ENCODE peak calls at places on chromosome 13, in nine cellular contexts. A is dorsolateral prefrontal cortex, Z is stomach, H is fibroblast of lung, Y is spleen, R is bronchial epithelial cell, N is fibroblast of villous mesenchyme, W is ovary, J is HCT116. I is an unnamed sample.

GRCh38 chr13:94362411-94362909 is 117.0 kb downstream of the DCT start:
- DNase-seq in Z (peak; percentile 48), J (peak; percentile 68), H (peak; percentile 95), N (peak; percentile 91), W (peak; percentile 50), Y (no peak), R (peak; percentile 78), A (no peak), I (peak; percentile 93)

GRCh38 chr13:99320693-99321481 is 13.7 kb upstream of the GPR183 start:
- DNase-seq in Z (no peak), Y (no peak), R (peak; percentile 84), A (no peak), N (peak; percentile 92), J (peak; percentile 68), W (no peak), H (peak; percentile 91), I (peak; percentile 93)

GRCh38 chr13:102913924-102914628 is 68.2 kb downstream of the ERCC5 start:
- DNase-seq in Z (peak; percentile 53), R (peak; percentile 87), N (peak; percentile 18), J (no peak), A (no peak), W (no peak), Y (no peak), H (peak; percentile 61), I (peak; percentile 62)

GRCh38 chr13:90414691-90415596 is 932.5 kb upstream of the MIR17HG start:
- DNase-seq in J (peak; percentile 4), R (peak; percentile 78), Z (no peak), N (peak; percentile 76), W (no peak), A (no peak), Y (no peak), H (peak; percentile 63), I (peak; percentile 67)

GRCh38 chr13:40460116-40460515 is 206.3 kb downstream of the FOXO1 start:
- DNase-seq in Y (no peak), W (no peak), N (no peak), J (no peak), Z (no peak), H (no peak), R (no peak), A (no peak), I (no peak)

GRCh38 chr13:51538626-51539179 is 45.6 kb upstream of the WDFY2 start:
- DNase-seq in Y (no peak), A (no peak), Z (no peak), R (no peak), J (no peak), H (no peak), W (no peak), N (no peak), I (no peak)

GRCh38 chr13:113150545-113151365 is 7.7 kb upstream of the PROZ start:
- DNase-seq in A (no peak), W (no peak), J (no peak), N (no peak), Y (no peak), R (no peak), Z (no peak), H (no peak), I (no peak)

GRCh38 chr13:26377038-26377437 is 123.1 kb downstream of the CDK8 start:
- DNase-seq in Y (no peak), W (no peak), Z (no peak), R (peak; percentile 20), J (peak; percentile 8), H (no peak), A (no peak), N (peak; percentile 13), I (peak; percentile 20)

GRCh38 chr13:75042809-75043208 is 439.2 kb downstream of the TBC1D4 start:
- DNase-seq in R (no peak), J (no peak), H (no peak), N (no peak), Y (no peak), W (no peak), A (no peak), Z (no peak), I (no peak)

GRCh38 chr13:46728777-46729176 is 68.2 kb downstream of the ESD start:
- DNase-seq in J (no peak), R (peak; percentile 14), Z (no peak), N (no peak), W (no peak), A (no peak), H (peak; percentile 5), Y (no peak), I (peak; percentile 12)

GRCh38 chr13:29679357-29680050 is 84.0 kb upstream of the SLC7A1 start:
- DNase-seq in H (no peak), W (no peak), N (no peak), Z (peak; percentile 46), A (no peak), Y (peak; percentile 80), R (no peak), J (no peak), I (peak; percentile 34)

GRCh38 chr13:42223681-42224080 is 48.3 kb upstream of the AKAP11 start:
- DNase-seq in J (no peak), R (no peak), H (no peak), W (no peak), A (no peak), N (no peak), Y (no peak), Z (no peak), I (no peak)

GRCh38 chr13:23500858-23501257 is 67.4 kb upstream of the SACS start:
- DNase-seq in R (no peak), W (no peak), N (peak; percentile 89), H (peak; percentile 89), A (no peak), Z (no peak), J (no peak), Y (no peak), I (peak; percentile 71)

GRCh38 chr13:27868639-27869435 is 51.0 kb upstream of the PDX1 start:
- DNase-seq in H (peak; percentile 8), N (peak; percentile 18), Y (no peak), J (peak; percentile 7), R (peak; percentile 9), W (no peak), Z (no peak), A (no peak), I (peak; percentile 22)

GRCh38 chr13:91346848-91347211 is 657 bp upstream of the MIR17HG start:
- DNase-seq in A (no peak), N (peak; percentile 8), Y (peak; percentile 73), W (peak; percentile 8), Z (no peak), J (no peak), R (peak; percentile 34), H (no peak), I (peak; percentile 7)

GRCh38 chr13:112726018-112726767 is 36.4 kb downstream of the ATP11A start:
- DNase-seq in J (no peak), W (no peak), Y (peak; percentile 64), Z (no peak), A (no peak), N (no peak), H (no peak), R (no peak), I (no peak)

GRCh38 chr13:41352935-41353801 is 42.1 kb downstream of the NAA16 start:
- DNase-seq in A (no peak), J (peak; percentile 62), H (peak; percentile 66), Y (no peak), Z (no peak), W (no peak), R (peak; percentile 75), N (peak; percentile 83), I (peak; percentile 80)

GRCh38 chr13:102970542-102970941 is 95.7 kb downstream of the SLC10A2 start:
- DNase-seq in H (no peak), N (no peak), J (no peak), Z (no peak), A (no peak), R (no peak), Y (no peak), W (no peak), I (no peak)

GRCh38 chr13:64234255-64234654 is 2818.6 kb upstream of the PCDH20 start:
- DNase-seq in Z (no peak), A (no peak), N (peak; percentile 15), R (peak; percentile 0), H (peak; percentile 45), Y (no peak), W (no peak), J (no peak), I (peak; percentile 65)

GRCh38 chr13:99176309-99177276 is 24.1 kb upstream of the UBAC2 start:
- DNase-seq in N (peak; percentile 59), Y (peak; percentile 90), W (peak; percentile 49), J (peak; percentile 62), R (peak; percentile 49), A (peak; percentile 53), Z (peak; percentile 81), H (peak; percentile 53), I (peak; percentile 67)

DNA sequence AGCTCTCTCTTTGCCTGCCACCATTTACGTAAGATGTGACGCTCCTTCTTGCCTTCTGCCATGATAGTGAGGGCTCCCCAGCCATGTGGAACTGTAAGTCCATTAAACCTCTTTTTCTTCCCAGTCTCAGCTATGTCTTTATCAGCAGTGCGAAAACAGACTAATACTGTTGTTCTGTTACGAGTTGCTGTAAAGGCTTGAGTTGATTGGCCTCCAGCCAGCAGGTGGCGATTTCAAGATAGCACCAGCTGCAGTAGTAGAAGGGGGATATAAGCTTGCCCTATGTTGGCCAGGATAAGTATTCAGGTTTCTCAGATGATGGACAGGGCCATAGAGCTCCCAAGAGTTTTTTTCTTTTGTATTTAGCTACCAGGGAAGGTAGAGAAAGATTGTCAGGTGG is 385.5 kb downstream of the MZT1 start:
- DNase-seq in W (no peak), Z (no peak), N (no peak), H (no peak), R (no peak), A (no peak), Y (no peak), J (no peak), I (no peak)
- TF ChIP-seq CTCF in W (no peak), Z (no peak), N (no peak), H (no peak), R (no peak), A (no peak), Y (no peak), J (no peak), I (no peak)

GRCh38 chr13:44692173-44692713 is 116.1 kb upstream of the TSC22D1 start:
- DNase-seq in Z (no peak), W (no peak), N (no peak), A (no peak), H (peak; percentile 15), Y (no peak), R (no peak), J (peak; percentile 70), I (no peak)
- TF ChIP-seq CTCF in Z (no peak), W (no peak), N (no peak), A (no peak), H (no peak), Y (no peak), R (no peak), J (peak; percentile 20), I (no peak)

GRCh38 chr13:66765559-66765958 is 464.6 kb downstream of the PCDH9 start:
- DNase-seq in R (peak; percentile 3), N (no peak), W (no peak), J (no peak), Y (no peak), A (no peak), H (no peak), Z (no peak), I (no peak)
- TF ChIP-seq CTCF in R (no peak), N (no peak), W (no peak), J (no peak), Y (no peak), A (no peak), H (no peak), Z (no peak), I (no peak)

DNA sequence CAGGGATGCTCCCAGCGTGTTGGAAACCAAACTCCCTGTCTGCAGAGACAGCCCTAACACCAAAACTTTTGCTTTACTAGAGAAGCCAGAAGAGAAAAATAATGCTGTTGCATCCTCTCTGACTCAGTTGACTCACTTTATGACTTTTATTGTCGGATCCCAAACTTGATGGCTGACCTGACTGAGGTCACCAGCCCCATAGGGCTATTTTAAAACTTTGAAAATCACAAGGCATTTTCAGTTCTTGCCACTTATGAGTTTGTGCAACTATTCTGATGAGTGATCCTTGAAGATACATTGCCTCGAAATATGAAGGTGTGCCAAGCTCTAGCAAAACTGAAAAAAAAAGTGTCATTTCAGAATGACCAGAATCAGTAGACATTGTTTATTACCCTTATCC is 320.2 kb downstream of the DLEU7 start:
- DNase-seq in W (no peak), A (no peak), Z (no peak), R (no peak), N (no peak), J (no peak), H (no peak), Y (no peak), I (no peak)
- TF ChIP-seq CTCF in W (no peak), A (no peak), Z (no peak), R (no peak), N (no peak), J (no peak), H (no peak), Y (no peak), I (no peak)

I was measured in fibroblast of pulmonary artery.